ENCODE peak calls at places on chromosomes 13 and 19, in seven cellular contexts. O, T, E, P, K, Y and A are unnamed samples.
A peak's percentile ranks its signal among the peaks of the same experiment; 100 is the strongest.

GRCh38 chr19:31214086-31214485 is 135.2 kb downstream of the TSHZ3 start:
- DNase-seq in E (peak; percentile 59), P (peak; percentile 93), O (peak; percentile 97), T (peak; percentile 73), Y (no peak), K (no peak), A (peak; percentile 95)

GRCh38 chr19:42066075-42066754 is 3.8 kb downstream of the GRIK5 start:
- DNase-seq in T (no peak), E (no peak), O (peak; percentile 76), Y (peak; percentile 69), P (no peak), K (no peak), A (no peak)

GRCh38 chr13:109789262-109789661 is 2.9 kb upstream of the IRS2 start:
- DNase-seq in Y (no peak), P (no peak), K (no peak), E (no peak), T (no peak), O (no peak), A (no peak)

GRCh38 chr19:14677464-14677863 is 2.8 kb upstream of the ADGRE3 start:
- DNase-seq in E (no peak), O (no peak), Y (no peak), P (peak; percentile 7), K (no peak), T (no peak), A (no peak)

GRCh38 chr13:40598599-40598998 is 67.8 kb downstream of the FOXO1 start:
- DNase-seq in E (no peak), P (no peak), T (no peak), O (no peak), K (no peak), Y (no peak), A (no peak)

GRCh38 chr13:93529961-93530360 is 303.4 kb downstream of the GPC6 start:
- DNase-seq in O (no peak), Y (no peak), K (no peak), T (no peak), P (no peak), E (no peak), A (no peak)

GRCh38 chr13:98525852-98526512 is 50.9 kb downstream of the STK24 start:
- DNase-seq in K (no peak), O (no peak), E (no peak), T (no peak), Y (no peak), P (no peak), A (no peak)

GRCh38 chr13:98503175-98504028 is 73.5 kb downstream of the STK24 start:
- DNase-seq in P (no peak), O (no peak), K (no peak), Y (no peak), E (no peak), T (no peak), A (no peak)

GRCh38 chr13:106919638-106920037 is 351.7 kb upstream of the ARGLU1 start:
- DNase-seq in O (no peak), T (peak; percentile 9), Y (no peak), P (no peak), K (no peak), E (no peak), A (no peak)

GRCh38 chr13:80737513-80737912 is 396.6 kb upstream of the SPRY2 start:
- DNase-seq in P (no peak), T (no peak), E (no peak), Y (no peak), O (no peak), K (no peak), A (no peak)

GRCh38 chr13:108795841-108796240 is 166.4 kb downstream of the MYO16 start:
- DNase-seq in K (no peak), O (no peak), Y (no peak), T (no peak), E (no peak), P (no peak), A (no peak)

GRCh38 chr19:23772668-23773063 is 14.0 kb upstream of the ZNF681 start:
- DNase-seq in O (no peak), Y (no peak), K (no peak), T (no peak), P (no peak), E (no peak), A (no peak)

GRCh38 chr13:110486061-110486780 is 75.3 kb downstream of the RAB20 start:
- DNase-seq in P (no peak), E (no peak), T (no peak), K (no peak), Y (no peak), O (no peak), A (no peak)